ENCODE peak calls at places on chromosomes 2 and 18, in nine cellular contexts. One of them, this sample, is unnamed.
A peak's percentile ranks its signal among the peaks of the same experiment; 100 is the strongest.

GRCh38 chr18:23683155-23683554 is 6.1 kb upstream of the LAMA3 start:
- DNase-seq in cardiac muscle cell: no peak
- DNase-seq in aorta: no peak
- DNase-seq in NT2/D1: no peak
- DNase-seq in fibroblast of lung: no peak
- DNase-seq in psoas muscle: no peak
- DNase-seq in tibial artery: no peak
- DNase-seq in neuronal stem cell: no peak
- DNase-seq in pancreas: no peak
- DNase-seq in this sample: no peak

GRCh38 chr2:9311488-9311887 is 104.9 kb downstream of the ASAP2 start:
- DNase-seq in cardiac muscle cell: peak; percentile 80
- DNase-seq in aorta: peak; percentile 85
- DNase-seq in NT2/D1: no peak
- DNase-seq in fibroblast of lung: peak; percentile 94
- DNase-seq in psoas muscle: peak; percentile 76
- DNase-seq in tibial artery: peak; percentile 85
- DNase-seq in neuronal stem cell: no peak
- DNase-seq in pancreas: no peak
- DNase-seq in this sample: no peak

GRCh38 chr18:35406666-35407065 is 29.5 kb upstream of the ZNF396 start:
- DNase-seq in cardiac muscle cell: peak; percentile 13
- DNase-seq in aorta: no peak
- DNase-seq in NT2/D1: no peak
- DNase-seq in fibroblast of lung: no peak
- DNase-seq in psoas muscle: no peak
- DNase-seq in tibial artery: no peak
- DNase-seq in neuronal stem cell: no peak
- DNase-seq in pancreas: no peak
- DNase-seq in this sample: no peak

GRCh38 chr2:72901426-72901825 is 14.2 kb downstream of the SPR start:
- DNase-seq in cardiac muscle cell: no peak
- DNase-seq in aorta: no peak
- DNase-seq in NT2/D1: no peak
- DNase-seq in fibroblast of lung: no peak
- DNase-seq in psoas muscle: no peak
- DNase-seq in tibial artery: no peak
- DNase-seq in neuronal stem cell: no peak
- DNase-seq in pancreas: no peak
- DNase-seq in this sample: no peak

GRCh38 chr2:120530781-120531180 is 184.8 kb downstream of the INHBB start:
- DNase-seq in cardiac muscle cell: no peak
- DNase-seq in aorta: no peak
- DNase-seq in NT2/D1: no peak
- DNase-seq in fibroblast of lung: no peak
- DNase-seq in psoas muscle: no peak
- DNase-seq in tibial artery: no peak
- DNase-seq in neuronal stem cell: no peak
- DNase-seq in pancreas: no peak
- DNase-seq in this sample: no peak

GRCh38 chr2:63765117-63765516 is 76.6 kb upstream of the UGP2 start:
- DNase-seq in cardiac muscle cell: no peak
- DNase-seq in aorta: no peak
- DNase-seq in NT2/D1: no peak
- DNase-seq in fibroblast of lung: no peak
- DNase-seq in psoas muscle: no peak
- DNase-seq in tibial artery: no peak
- DNase-seq in neuronal stem cell: no peak
- DNase-seq in pancreas: no peak
- DNase-seq in this sample: no peak

GRCh38 chr18:73717570-73717969 is 430.1 kb downstream of the FBXO15 start:
- DNase-seq in cardiac muscle cell: no peak
- DNase-seq in aorta: no peak
- DNase-seq in NT2/D1: no peak
- DNase-seq in fibroblast of lung: peak; percentile 34
- DNase-seq in psoas muscle: no peak
- DNase-seq in tibial artery: no peak
- DNase-seq in neuronal stem cell: no peak
- DNase-seq in pancreas: no peak
- DNase-seq in this sample: no peak

GRCh38 chr18:10481831-10482230 is 27.4 kb downstream of the APCDD1 start:
- DNase-seq in cardiac muscle cell: no peak
- DNase-seq in aorta: no peak
- DNase-seq in NT2/D1: no peak
- DNase-seq in fibroblast of lung: no peak
- DNase-seq in psoas muscle: no peak
- DNase-seq in tibial artery: no peak
- DNase-seq in neuronal stem cell: no peak
- DNase-seq in pancreas: no peak
- DNase-seq in this sample: no peak

GRCh38 chr2:20225294-20226151 is 593 bp upstream of the SDC1 start:
- DNase-seq in cardiac muscle cell: peak; percentile 42
- DNase-seq in aorta: peak; percentile 79
- DNase-seq in NT2/D1: no peak
- DNase-seq in fibroblast of lung: peak; percentile 67
- DNase-seq in psoas muscle: peak; percentile 41
- DNase-seq in tibial artery: peak; percentile 54
- DNase-seq in neuronal stem cell: peak; percentile 77
- DNase-seq in pancreas: peak; percentile 88
- DNase-seq in this sample: no peak

GRCh38 chr2:208249241-208249640 is 5.6 kb downstream of the IDH1 start:
- DNase-seq in cardiac muscle cell: peak; percentile 14
- DNase-seq in aorta: no peak
- DNase-seq in NT2/D1: no peak
- DNase-seq in fibroblast of lung: peak; percentile 71
- DNase-seq in psoas muscle: no peak
- DNase-seq in tibial artery: no peak
- DNase-seq in neuronal stem cell: no peak
- DNase-seq in pancreas: no peak
- DNase-seq in this sample: no peak

GRCh38 chr2:647691-648231 is 29.4 kb downstream of the TMEM18 start:
- DNase-seq in cardiac muscle cell: no peak
- DNase-seq in aorta: no peak
- DNase-seq in NT2/D1: no peak
- DNase-seq in fibroblast of lung: no peak
- DNase-seq in psoas muscle: no peak
- DNase-seq in tibial artery: no peak
- DNase-seq in neuronal stem cell: no peak
- DNase-seq in pancreas: peak; percentile 55
- DNase-seq in this sample: no peak

GRCh38 chr18:21063011-21063410 is 48.6 kb downstream of the ROCK1 start:
- DNase-seq in cardiac muscle cell: no peak
- DNase-seq in aorta: no peak
- DNase-seq in NT2/D1: no peak
- DNase-seq in fibroblast of lung: no peak
- DNase-seq in psoas muscle: no peak
- DNase-seq in tibial artery: no peak
- DNase-seq in neuronal stem cell: no peak
- DNase-seq in pancreas: no peak
- DNase-seq in this sample: no peak

GRCh38 chr2:134104754-134105153 is 149.1 kb upstream of the MGAT5 start:
- DNase-seq in cardiac muscle cell: no peak
- DNase-seq in aorta: no peak
- DNase-seq in NT2/D1: no peak
- DNase-seq in fibroblast of lung: no peak
- DNase-seq in psoas muscle: no peak
- DNase-seq in tibial artery: no peak
- DNase-seq in neuronal stem cell: no peak
- DNase-seq in pancreas: no peak
- DNase-seq in this sample: no peak

GRCh38 chr2:121902171-121902591 is 146.7 kb downstream of the TSN start:
- DNase-seq in cardiac muscle cell: peak; percentile 78
- DNase-seq in aorta: peak; percentile 72
- DNase-seq in NT2/D1: no peak
- DNase-seq in fibroblast of lung: no peak
- DNase-seq in psoas muscle: no peak
- DNase-seq in tibial artery: no peak
- DNase-seq in neuronal stem cell: no peak
- DNase-seq in pancreas: no peak
- DNase-seq in this sample: no peak

GRCh38 chr2:42486145-42486906 is 7.5 kb downstream of the KCNG3 start:
- DNase-seq in cardiac muscle cell: no peak
- DNase-seq in aorta: no peak
- DNase-seq in NT2/D1: no peak
- DNase-seq in fibroblast of lung: no peak
- DNase-seq in psoas muscle: no peak
- DNase-seq in tibial artery: no peak
- DNase-seq in neuronal stem cell: no peak
- DNase-seq in pancreas: no peak
- DNase-seq in this sample: no peak

GRCh38 chr18:74609535-74609934 is 11.9 kb downstream of the ZNF407 start:
- DNase-seq in cardiac muscle cell: peak; percentile 50
- DNase-seq in aorta: no peak
- DNase-seq in NT2/D1: no peak
- DNase-seq in fibroblast of lung: peak; percentile 71
- DNase-seq in psoas muscle: no peak
- DNase-seq in tibial artery: no peak
- DNase-seq in neuronal stem cell: no peak
- DNase-seq in pancreas: no peak
- DNase-seq in this sample: no peak

GRCh38 chr2:195602687-195603086 is 54.3 kb upstream of the SLC39A10 start:
- DNase-seq in cardiac muscle cell: no peak
- DNase-seq in aorta: no peak
- DNase-seq in NT2/D1: no peak
- DNase-seq in fibroblast of lung: no peak
- DNase-seq in psoas muscle: no peak
- DNase-seq in tibial artery: no peak
- DNase-seq in neuronal stem cell: no peak
- DNase-seq in pancreas: no peak
- DNase-seq in this sample: no peak

GRCh38 chr2:221060335-221060734 is 511.8 kb downstream of the EPHA4 start:
- DNase-seq in cardiac muscle cell: no peak
- DNase-seq in aorta: no peak
- DNase-seq in NT2/D1: no peak
- DNase-seq in fibroblast of lung: peak; percentile 87
- DNase-seq in psoas muscle: no peak
- DNase-seq in tibial artery: no peak
- DNase-seq in neuronal stem cell: no peak
- DNase-seq in pancreas: no peak
- DNase-seq in this sample: no peak

GRCh38 chr18:50637961-50638622 is 78.2 kb downstream of the MAPK4 start:
- DNase-seq in cardiac muscle cell: no peak
- DNase-seq in aorta: no peak
- DNase-seq in NT2/D1: no peak
- DNase-seq in fibroblast of lung: no peak
- DNase-seq in psoas muscle: no peak
- DNase-seq in tibial artery: peak; percentile 60
- DNase-seq in neuronal stem cell: no peak
- DNase-seq in pancreas: no peak
- DNase-seq in this sample: no peak

GRCh38 chr2:58377181-58377580 is 136.1 kb upstream of the FANCL start:
- DNase-seq in cardiac muscle cell: no peak
- DNase-seq in aorta: no peak
- DNase-seq in NT2/D1: no peak
- DNase-seq in fibroblast of lung: no peak
- DNase-seq in psoas muscle: no peak
- DNase-seq in tibial artery: no peak
- DNase-seq in neuronal stem cell: no peak
- DNase-seq in pancreas: no peak
- DNase-seq in this sample: no peak

GRCh38 chr2:14544247-14544646 is 88.3 kb upstream of the LRATD1 start:
- DNase-seq in cardiac muscle cell: no peak
- DNase-seq in aorta: no peak
- DNase-seq in NT2/D1: no peak
- DNase-seq in fibroblast of lung: no peak
- DNase-seq in psoas muscle: no peak
- DNase-seq in tibial artery: no peak
- DNase-seq in neuronal stem cell: no peak
- DNase-seq in pancreas: no peak
- DNase-seq in this sample: no peak

GRCh38 chr2:54760310-54760709 is 36.8 kb downstream of the EML6 start:
- DNase-seq in cardiac muscle cell: no peak
- DNase-seq in aorta: no peak
- DNase-seq in NT2/D1: no peak
- DNase-seq in fibroblast of lung: no peak
- DNase-seq in psoas muscle: no peak
- DNase-seq in tibial artery: no peak
- DNase-seq in neuronal stem cell: no peak
- DNase-seq in pancreas: no peak
- DNase-seq in this sample: no peak
- H3K4me1 ChIP-seq in cardiac muscle cell: peaks cover 7% of the 10 kb centered on the region
- H3K4me1 ChIP-seq in aorta: no peaks in the 10 kb centered on the region
- H3K4me1 ChIP-seq in NT2/D1: peaks cover 2% of the 10 kb centered on the region
- H3K4me1 ChIP-seq in fibroblast of lung: no peaks in the 10 kb centered on the region
- H3K4me1 ChIP-seq in psoas muscle: peaks cover 5% of the 10 kb centered on the region
- H3K4me1 ChIP-seq in tibial artery: no peaks in the 10 kb centered on the region
- H3K4me1 ChIP-seq in neuronal stem cell: peaks cover 3% of the 10 kb centered on the region
- H3K4me1 ChIP-seq in pancreas: no peaks in the 10 kb centered on the region
- H3K4me1 ChIP-seq in this sample: no peaks in the 10 kb centered on the region

DNA sequence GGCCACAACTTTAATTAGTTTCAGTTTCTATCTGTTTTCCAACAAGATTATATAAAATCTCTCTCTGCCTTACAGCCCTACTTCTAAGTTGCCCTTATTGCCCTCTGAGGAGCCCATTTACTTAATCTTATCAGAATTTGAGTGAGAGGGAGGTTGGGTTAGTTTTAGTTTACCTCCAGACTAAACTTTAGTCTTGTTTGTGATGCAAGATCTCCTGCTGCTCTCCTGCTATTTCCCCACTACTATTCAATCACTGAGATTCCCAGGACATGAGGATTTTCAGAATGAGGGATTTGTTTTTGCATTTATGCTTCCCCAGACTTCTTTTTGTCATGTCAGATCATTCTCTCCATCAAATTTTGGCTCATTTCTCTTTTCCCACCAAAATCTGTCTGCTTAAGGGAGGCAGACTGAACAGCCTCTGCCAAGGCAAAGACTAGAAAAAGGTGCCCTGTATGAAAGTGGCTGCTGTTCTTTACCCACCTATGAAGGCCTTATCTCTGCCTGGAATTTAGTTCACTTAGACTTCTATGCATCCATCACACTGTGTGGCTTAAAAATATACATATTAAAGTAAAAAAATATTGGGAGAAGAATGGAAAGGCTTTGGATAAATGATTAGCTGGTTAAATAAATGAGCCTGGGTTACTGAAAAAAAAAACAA is 401.4 kb downstream of the PID1 start:
- DNase-seq in cardiac muscle cell: no peak
- DNase-seq in aorta: no peak
- DNase-seq in NT2/D1: peak; percentile 23
- DNase-seq in fibroblast of lung: no peak
- DNase-seq in psoas muscle: no peak
- DNase-seq in tibial artery: no peak
- DNase-seq in neuronal stem cell: no peak
- DNase-seq in pancreas: no peak
- DNase-seq in this sample: no peak
- H3K9me3 ChIP-seq in cardiac muscle cell: no peaks in the 10 kb centered on the region
- H3K9me3 ChIP-seq in aorta: no peaks in the 10 kb centered on the region
- H3K9me3 ChIP-seq in NT2/D1: peaks cover 14% of the 10 kb centered on the region
- H3K9me3 ChIP-seq in fibroblast of lung: no peaks in the 10 kb centered on the region
- H3K9me3 ChIP-seq in psoas muscle: no peaks in the 10 kb centered on the region
- H3K9me3 ChIP-seq in tibial artery: no peaks in the 10 kb centered on the region
- H3K9me3 ChIP-seq in neuronal stem cell: no peaks in the 10 kb centered on the region
- H3K9me3 ChIP-seq in pancreas: no peaks in the 10 kb centered on the region
- H3K9me3 ChIP-seq in this sample: no peaks in the 10 kb centered on the region

GRCh38 chr2:143607446-143608110 is 478.4 kb downstream of the ARHGAP15 start:
- DNase-seq in cardiac muscle cell: peak; percentile 30
- DNase-seq in aorta: no peak
- DNase-seq in NT2/D1: peak; percentile 64
- DNase-seq in fibroblast of lung: peak; percentile 49
- DNase-seq in psoas muscle: no peak
- DNase-seq in tibial artery: no peak
- DNase-seq in neuronal stem cell: no peak
- DNase-seq in pancreas: no peak
- DNase-seq in this sample: no peak
- H3K4me1 ChIP-seq in cardiac muscle cell: no peaks in the 10 kb centered on the region
- H3K4me1 ChIP-seq in aorta: no peaks in the 10 kb centered on the region
- H3K4me1 ChIP-seq in NT2/D1: no peaks in the 10 kb centered on the region
- H3K4me1 ChIP-seq in fibroblast of lung: no peaks in the 10 kb centered on the region
- H3K4me1 ChIP-seq in psoas muscle: no peaks in the 10 kb centered on the region
- H3K4me1 ChIP-seq in tibial artery: peaks cover 20% of the 10 kb centered on the region
- H3K4me1 ChIP-seq in neuronal stem cell: peaks cover 16% of the 10 kb centered on the region
- H3K4me1 ChIP-seq in pancreas: peaks cover 3% of the 10 kb centered on the region
- H3K4me1 ChIP-seq in this sample: no peaks in the 10 kb centered on the region

GRCh38 chr18:14945984-14946383 is 198.0 kb downstream of the ANKRD30B start:
- DNase-seq in cardiac muscle cell: no peak
- DNase-seq in aorta: no peak
- DNase-seq in NT2/D1: no peak
- DNase-seq in fibroblast of lung: no peak
- DNase-seq in psoas muscle: no peak
- DNase-seq in tibial artery: no peak
- DNase-seq in neuronal stem cell: no peak
- DNase-seq in pancreas: no peak
- DNase-seq in this sample: no peak
- H3K9me3 ChIP-seq in cardiac muscle cell: no peaks in the 10 kb centered on the region
- H3K9me3 ChIP-seq in aorta: no peaks in the 10 kb centered on the region
- H3K9me3 ChIP-seq in NT2/D1: no peaks in the 10 kb centered on the region
- H3K9me3 ChIP-seq in fibroblast of lung: no peaks in the 10 kb centered on the region
- H3K9me3 ChIP-seq in psoas muscle: no peaks in the 10 kb centered on the region
- H3K9me3 ChIP-seq in tibial artery: no peaks in the 10 kb centered on the region
- H3K9me3 ChIP-seq in neuronal stem cell: no peaks in the 10 kb centered on the region
- H3K9me3 ChIP-seq in pancreas: no peaks in the 10 kb centered on the region
- H3K9me3 ChIP-seq in this sample: no peaks in the 10 kb centered on the region